ENCODE peak calls at places on chromosomes 11 and 22, in eight cellular contexts. J is IMR-90, P is H9, A is PC-3, E is GM23248, B is MM.1S, O is neural progenitor cell, Y is fibroblast of lung. W is an unnamed sample.

GRCh38 chr11:93908689-93909088 is 58.3 kb upstream of the VSTM5 start:
- DNase-seq in E (peak), P (no peak), B (no peak), J (peak), Y (peak), A (peak), O (no peak), W (no peak)

GRCh38 chr11:44556735-44557409 is 8.6 kb upstream of the CD82 start:
- DNase-seq in P (peak), A (peak), O (peak), E (peak), B (peak), Y (peak), J (peak), W (peak)

GRCh38 chr11:26331911-26332571 is at the start of gene ANO3:
- DNase-seq in A (peak), Y (peak), J (peak), O (peak), E (peak), B (peak), P (peak), W (no peak)

GRCh38 chr22:45688606-45689080 is 17.0 kb downstream of the ATXN10 start:
- DNase-seq in A (peak), E (peak), P (no peak), O (no peak), J (peak), Y (peak), B (no peak), W (no peak)

GRCh38 chr11:7577226-7577882 is 63.6 kb downstream of the PPFIBP2 start:
- DNase-seq in B (no peak), J (no peak), Y (peak), P (no peak), O (no peak), E (peak), A (no peak), W (no peak)

GRCh38 chr11:8375460-8375859 is 111.8 kb upstream of the LMO1 start:
- DNase-seq in A (no peak), O (no peak), P (no peak), J (no peak), B (no peak), Y (no peak), E (no peak), W (no peak)

GRCh38 chr11:45517171-45517770 is 148.2 kb downstream of the CHST1 start:
- DNase-seq in J (no peak), E (no peak), O (no peak), Y (no peak), P (no peak), B (no peak), A (no peak), W (no peak)

GRCh38 chr11:79044211-79044610 is 396.6 kb downstream of the TENM4 start:
- DNase-seq in E (no peak), A (no peak), J (no peak), P (no peak), B (no peak), O (no peak), Y (no peak), W (no peak)

GRCh38 chr22:48167238-48167637 is 1404.8 kb downstream of the TBC1D22A start:
- DNase-seq in Y (no peak), O (peak), A (no peak), E (no peak), J (no peak), P (peak), B (no peak), W (peak)

GRCh38 chr11:66951927-66952337 is 6.3 kb downstream of the PC start:
- DNase-seq in A (no peak), J (peak), B (no peak), E (no peak), Y (peak), O (no peak), P (no peak), W (no peak)

GRCh38 chr11:124717786-124718634 is 21.7 kb upstream of the NRGN start:
- DNase-seq in J (peak), A (peak), E (peak), B (peak), O (peak), P (peak), Y (peak), W (no peak)

GRCh38 chr22:27804683-27805297 is 3.2 kb upstream of the MN1 start:
- DNase-seq in A (peak), B (peak), O (peak), Y (peak), J (peak), P (peak), E (peak), W (peak)

GRCh38 chr11:26827567-26828037 is 105.7 kb upstream of the SLC5A12 start:
- DNase-seq in A (no peak), O (no peak), B (no peak), J (peak), Y (peak), E (no peak), P (no peak), W (no peak)

GRCh38 chr11:109425554-109425953 is 3.6 kb downstream of the C11orf87 start:
- DNase-seq in P (no peak), E (peak), Y (no peak), O (no peak), A (no peak), J (no peak), B (no peak), W (no peak)

GRCh38 chr22:37330200-37331033 is 48.1 kb downstream of the CYTH4 start:
- DNase-seq in E (peak), B (peak), P (peak), O (peak), A (peak), Y (peak), J (peak), W (peak)

GRCh38 chr11:22244986-22245592 is 52.2 kb downstream of the ANO5 start:
- DNase-seq in E (peak), A (peak), J (peak), Y (peak), O (peak), P (peak), B (peak), W (peak)

GRCh38 chr11:77301510-77301909 is at the start of gene GDPD4:
- DNase-seq in J (no peak), E (no peak), P (peak), Y (no peak), O (no peak), A (no peak), B (no peak), W (no peak)

GRCh38 chr11:27087425-27087824 is 46.8 kb downstream of the BBOX1 start:
- DNase-seq in J (peak), P (no peak), B (no peak), E (no peak), Y (peak), O (no peak), A (no peak), W (no peak)

GRCh38 chr11:68832476-68833176 is 9.1 kb downstream of the CPT1A start:
- DNase-seq in P (no peak), O (no peak), E (peak), B (no peak), A (no peak), Y (no peak), J (no peak), W (no peak)

GRCh38 chr22:38940985-38941384 is 16.4 kb upstream of the APOBEC3A start:
- DNase-seq in Y (no peak), E (no peak), A (peak), O (no peak), P (no peak), B (no peak), J (no peak), W (no peak)

GRCh38 chr11:69259072-69259471 is 34.9 kb upstream of the MYEOV start:
- DNase-seq in J (no peak), B (no peak), P (no peak), A (peak), O (no peak), E (no peak), Y (no peak), W (no peak)

GRCh38 chr22:39185601-39186012 is 33.1 kb upstream of the CBX7 start:
- DNase-seq in O (no peak), B (no peak), J (peak), Y (peak), A (no peak), E (peak), P (no peak), W (no peak)

GRCh38 chr11:123683616-123684170 is 29.3 kb upstream of the SCN3B start:
- DNase-seq in O (no peak), Y (no peak), B (no peak), E (no peak), J (no peak), P (no peak), A (no peak), W (no peak)

GRCh38 chr22:31826443-31826842 is 72.6 kb downstream of the DEPDC5 start:
- DNase-seq in B (no peak), E (no peak), O (no peak), A (no peak), P (no peak), J (no peak), Y (no peak), W (no peak)

GRCh38 chr11:73980001-73980960 is 2.4 kb downstream of the UCP2 start:
- DNase-seq in A (peak), Y (peak), B (peak), J (peak), P (peak), O (no peak), E (no peak), W (peak)

GRCh38 chr22:46813816-46814597 is 51.6 kb downstream of the TBC1D22A start:
- DNase-seq in O (no peak), A (no peak), B (no peak), E (peak), Y (peak), P (no peak), J (peak), W (no peak)

GRCh38 chr11:3171931-3172560 is 6.9 kb upstream of the OSBPL5 start:
- DNase-seq in E (no peak), A (no peak), P (no peak), B (no peak), J (no peak), Y (no peak), O (no peak), W (no peak)

GRCh38 chr22:43994006-43994405 is 30.1 kb upstream of the PARVB start:
- DNase-seq in J (no peak), Y (no peak), O (no peak), A (no peak), P (no peak), B (no peak), E (no peak), W (no peak)

GRCh38 chr11:119505861-119506260 is 82.9 kb upstream of the THY1 start:
- DNase-seq in E (no peak), A (no peak), O (no peak), Y (no peak), B (no peak), J (peak), P (no peak), W (no peak)

GRCh38 chr11:67272327-67273259 is 6.3 kb downstream of the GRK2 start:
- DNase-seq in E (no peak), Y (no peak), O (no peak), B (no peak), J (no peak), A (no peak), P (no peak), W (peak)

GRCh38 chr11:65187146-65187675 is 5.5 kb downstream of the CAPN1 start:
- DNase-seq in O (no peak), A (no peak), P (no peak), B (no peak), J (no peak), Y (no peak), E (no peak), W (no peak)

GRCh38 chr22:24416095-24416494 is 11.3 kb upstream of the ADORA2A start:
- DNase-seq in J (no peak), P (no peak), Y (no peak), A (no peak), B (no peak), O (no peak), E (no peak), W (no peak)

GRCh38 chr11:57303990-57304579 is 20.7 kb downstream of the TNKS1BP1 start:
- DNase-seq in A (peak), O (no peak), Y (peak), J (no peak), B (no peak), E (peak), P (no peak), W (no peak)

GRCh38 chr11:61538636-61538961 is 30.1 kb downstream of the LRRC10B start:
- DNase-seq in O (no peak), Y (no peak), B (no peak), A (no peak), J (no peak), E (no peak), P (no peak), W (no peak)

GRCh38 chr11:37946155-37946766 is 1348.2 kb upstream of the RAG2 start:
- DNase-seq in Y (peak), P (peak), A (peak), E (peak), J (peak), B (peak), O (peak), W (peak)

GRCh38 chr22:45194686-45195085 is 31.0 kb downstream of the NUP50 start:
- DNase-seq in J (no peak), B (no peak), O (no peak), P (no peak), Y (no peak), A (no peak), E (no peak), W (no peak)

GRCh38 chr11:28417601-28418323 is 309.6 kb downstream of the METTL15 start:
- DNase-seq in E (no peak), Y (no peak), P (no peak), B (no peak), A (peak), O (no peak), J (peak), W (no peak)

DNA sequence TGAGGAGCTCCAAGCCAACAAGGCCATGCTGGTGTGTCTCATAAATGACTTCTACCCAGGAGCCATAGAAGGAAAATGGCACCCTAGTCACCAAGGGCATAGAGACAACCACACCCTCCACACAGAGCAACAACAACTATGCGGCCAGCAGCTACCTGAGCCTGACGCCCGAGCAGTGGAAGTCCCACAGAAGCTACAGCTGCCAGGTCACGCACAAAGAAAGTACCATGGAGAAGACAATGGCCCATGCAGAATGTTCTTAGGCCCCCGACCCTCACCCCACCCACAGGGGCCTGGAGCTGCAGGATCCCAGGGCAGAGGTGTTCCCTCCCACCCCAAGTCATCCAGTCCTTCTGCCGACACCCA is 28.0 kb downstream of the IGLL5 start:
- DNase-seq in B (no peak), E (no peak), P (no peak), Y (no peak), O (no peak), J (no peak), A (no peak), W (no peak)
- H3K9ac ChIP-seq in B (no peak), E (no peak), P (no peak), Y (no peak), O (no peak), J (no peak), A (no peak), W (no peak)

DNA sequence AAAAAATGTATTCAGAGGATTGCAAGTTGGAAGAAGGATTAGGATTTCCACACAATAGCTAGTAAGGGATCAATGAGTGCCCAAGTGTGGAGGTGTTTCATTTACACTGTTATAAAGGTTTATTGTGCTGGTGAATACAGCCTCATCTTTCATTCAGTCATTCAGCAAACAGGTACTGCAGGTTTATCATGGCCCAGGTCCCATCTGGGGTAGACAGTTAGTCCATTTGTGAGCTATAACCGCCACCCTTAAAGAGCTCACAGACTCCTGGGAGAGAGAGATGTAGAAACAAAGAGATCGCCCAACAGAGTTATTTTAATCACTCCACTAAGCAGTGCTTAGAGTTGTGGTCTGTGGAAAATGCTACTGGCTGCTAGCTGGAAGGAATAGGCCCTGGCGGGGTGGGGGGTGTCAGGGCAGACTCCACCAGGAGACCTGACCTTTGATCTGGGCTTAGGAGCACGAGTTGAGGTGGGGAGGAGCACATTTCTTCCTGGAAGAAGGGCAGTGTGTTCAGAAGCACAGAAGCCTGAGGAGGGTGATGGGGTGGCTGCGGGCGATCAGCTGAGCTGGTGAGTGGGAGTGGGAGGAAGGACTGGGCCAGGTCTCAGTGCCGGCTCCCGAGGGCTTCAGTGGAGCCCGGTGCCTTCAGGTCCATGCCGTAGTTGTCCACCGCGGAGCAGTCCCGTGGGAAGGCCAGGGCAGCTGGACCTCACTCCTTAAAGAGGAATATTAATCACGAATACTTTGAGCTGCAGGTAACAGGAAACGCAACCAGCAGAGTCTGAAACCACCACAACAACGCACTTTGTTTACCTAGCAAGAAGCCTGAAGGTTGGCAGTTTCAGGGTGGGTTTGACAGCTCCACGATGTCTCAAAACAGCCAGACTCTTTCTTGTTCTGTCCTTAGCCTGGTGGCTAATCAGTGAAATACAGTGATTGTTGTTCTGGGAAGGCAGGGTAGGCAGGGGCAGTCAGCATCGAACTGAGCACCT is 11.2 kb downstream of the TOM1 start:
- DNase-seq in B (peak), P (no peak), J (no peak), A (peak), Y (no peak), O (peak), E (no peak), W (no peak)
- H3K4me2 ChIP-seq in B (peak), P (no peak), J (no peak), A (no peak), Y (no peak), O (peak), E (no peak), W (no peak)

DNA sequence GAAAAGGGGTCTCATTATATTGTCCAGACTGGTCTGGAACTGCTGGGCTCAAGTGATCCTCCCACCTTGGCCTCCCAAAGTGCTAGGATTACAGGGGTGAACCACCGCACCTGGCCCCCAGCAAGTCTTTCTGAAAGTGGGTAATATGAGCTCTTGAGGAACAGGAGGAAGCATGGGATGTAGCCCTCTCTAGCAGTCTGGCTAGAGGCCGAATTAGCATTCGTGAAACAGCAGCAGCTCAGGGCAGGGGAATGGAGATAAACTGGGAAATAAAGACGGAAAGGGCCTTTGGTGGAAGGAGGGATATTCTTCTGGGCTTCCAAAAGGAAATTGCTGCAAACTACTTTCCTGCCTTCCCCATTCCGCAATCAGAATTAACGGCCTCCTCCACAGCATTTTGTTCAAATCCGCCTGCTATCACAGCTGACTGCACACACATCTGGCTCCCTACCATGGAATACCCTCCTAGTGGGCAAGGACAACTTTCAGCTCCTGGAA is 44.3 kb downstream of the MICAL3 start:
- DNase-seq in O (no peak), Y (no peak), A (no peak), P (no peak), B (no peak), E (no peak), J (no peak), W (no peak)
- H3K9ac ChIP-seq in O (no peak), Y (no peak), A (no peak), P (no peak), B (no peak), E (peak), J (no peak), W (no peak)

DNA sequence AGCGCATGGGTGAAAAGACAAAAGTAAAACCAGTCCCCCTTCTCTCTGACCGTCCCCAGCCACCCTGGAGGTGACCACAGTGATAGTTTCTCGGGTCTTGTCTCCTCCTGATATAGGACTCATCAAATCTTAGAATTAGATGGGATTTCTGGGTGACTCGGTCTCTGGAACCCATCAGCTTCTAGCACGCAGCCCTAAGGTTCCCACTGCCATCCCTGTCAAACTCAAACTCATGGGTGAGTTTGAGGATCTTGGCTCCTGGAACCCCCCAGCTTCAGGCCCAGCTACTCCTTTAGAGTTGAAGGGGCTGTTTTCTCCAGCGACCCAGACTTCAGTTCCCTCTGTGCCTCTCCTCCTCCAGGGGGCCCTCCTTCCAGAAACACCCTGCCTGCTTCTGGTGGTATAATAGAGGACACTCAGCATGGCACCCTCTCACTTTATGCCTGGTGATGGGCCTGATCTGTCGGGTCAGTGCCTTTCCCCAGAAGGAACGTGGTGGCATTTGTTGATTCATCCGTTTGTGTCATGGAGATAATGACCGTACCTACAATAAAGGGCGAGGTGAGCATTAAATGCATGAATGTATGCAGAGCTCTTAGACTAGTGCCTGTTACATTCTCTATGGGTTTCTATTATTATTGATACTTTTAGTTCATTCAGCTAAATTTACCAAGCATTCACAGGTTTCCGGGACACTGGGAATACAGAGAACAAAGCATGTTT is 31.7 kb downstream of the MCM5 start:
- DNase-seq in O (no peak), A (no peak), E (peak), J (no peak), P (no peak), B (no peak), Y (no peak), W (no peak)
- H3K4me2 ChIP-seq in O (no peak), A (no peak), E (no peak), J (no peak), P (no peak), B (no peak), Y (no peak), W (no peak)